ENCODE peak calls at places on chromosome 4, in six cellular contexts. Z is left lung, S is fibroblast of pulmonary artery, P is small intestine, H is retinal pigment epithelial cell, B is mucosa of descending colon. D is an unnamed sample.

GRCh38 chr4:121951570-121952110 is at the start of gene TRPC3:
- DNase-seq in S (no peak), B (peak; percentile 20), P (no peak), Z (peak; percentile 32), H (no peak), D (no peak)

GRCh38 chr4:141788169-141788915 is 152.0 kb downstream of the IL15 start:
- DNase-seq in P (no peak), Z (no peak), B (no peak), S (peak; percentile 77), H (no peak), D (no peak)

GRCh38 chr4:165656829-165657467 is 216.1 kb upstream of the TLL1 start:
- DNase-seq in H (no peak), B (no peak), Z (no peak), S (no peak), P (no peak), D (no peak)

GRCh38 chr4:150578745-150579470 is 3.0 kb upstream of the MAB21L2 start:
- DNase-seq in Z (no peak), H (no peak), S (peak; percentile 23), P (no peak), B (no peak), D (no peak)

GRCh38 chr4:113869743-113870375 is 108.3 kb upstream of the CAMK2D start:
- DNase-seq in S (peak; percentile 22), B (no peak), H (no peak), P (peak; percentile 5), Z (no peak), D (no peak)

GRCh38 chr4:69092190-69092589 is 4.1 kb upstream of the UGT2B7 start:
- DNase-seq in H (no peak), Z (no peak), B (no peak), S (peak; percentile 59), P (no peak), D (peak; percentile 38)

GRCh38 chr4:1851575-1852415 is 4.2 kb downstream of the LETM1 start:
- DNase-seq in S (no peak), H (no peak), B (peak; percentile 37), P (no peak), Z (no peak), D (no peak)

GRCh38 chr4:78971326-78971725 is 32.1 kb upstream of the PAQR3 start:
- DNase-seq in H (peak; percentile 78), S (peak; percentile 33), B (no peak), P (no peak), Z (no peak), D (no peak)

GRCh38 chr4:56768301-56768700 is 53.2 kb downstream of the SPINK2 start:
- DNase-seq in B (no peak), Z (no peak), S (no peak), H (no peak), P (peak; percentile 71), D (no peak)

GRCh38 chr4:2062168-2062807 is 3.2 kb downstream of the NAT8L start:
- DNase-seq in P (no peak), S (no peak), B (no peak), H (no peak), Z (no peak), D (no peak)

GRCh38 chr4:37648084-37648817 is 37.9 kb downstream of the RELL1 start:
- DNase-seq in H (peak; percentile 85), P (peak; percentile 96), S (peak; percentile 95), B (peak; percentile 76), Z (peak; percentile 73), D (peak; percentile 31)

GRCh38 chr4:48970471-48970921 is 15.6 kb upstream of the CWH43 start:
- DNase-seq in S (peak; percentile 33), H (no peak), Z (no peak), B (no peak), P (no peak), D (no peak)

GRCh38 chr4:24915121-24915922 is 2.5 kb upstream of the CCDC149 start:
- DNase-seq in S (peak; percentile 12), Z (no peak), P (peak; percentile 9), H (no peak), B (peak; percentile 23), D (no peak)

GRCh38 chr4:13933163-13933562 is 305.6 kb upstream of the BOD1L1 start:
- DNase-seq in B (no peak), S (peak; percentile 43), H (no peak), P (no peak), Z (no peak), D (peak; percentile 63)

GRCh38 chr4:81096566-81096965 is 66.1 kb downstream of the BMP3 start:
- DNase-seq in S (peak; percentile 3), B (no peak), P (no peak), Z (no peak), H (no peak), D (no peak)

GRCh38 chr4:20618729-20619128 is 81.5 kb upstream of the PACRGL start:
- DNase-seq in H (no peak), Z (no peak), B (no peak), P (no peak), S (no peak), D (no peak)

GRCh38 chr4:158051401-158052235 is 121.2 kb downstream of the GASK1B start:
- DNase-seq in B (peak; percentile 14), H (peak; percentile 92), S (peak; percentile 96), Z (no peak), P (no peak), D (peak; percentile 84)

GRCh38 chr4:140469806-140470733 is 28.0 kb downstream of the MGAT4D start:
- DNase-seq in S (no peak), P (no peak), B (no peak), Z (no peak), H (no peak), D (no peak)

GRCh38 chr4:24363751-24364150 is 220.6 kb downstream of the DHX15 start:
- DNase-seq in Z (no peak), P (no peak), B (no peak), H (no peak), S (no peak), D (no peak)

GRCh38 chr4:25770844-25771243 is 91.9 kb downstream of the SEL1L3 start:
- DNase-seq in H (no peak), S (peak; percentile 18), P (no peak), Z (no peak), B (no peak), D (peak; percentile 47)

GRCh38 chr4:4712800-4713528 is 146.5 kb upstream of the MSX1 start:
- DNase-seq in B (no peak), H (no peak), Z (no peak), P (no peak), S (no peak), D (no peak)

GRCh38 chr4:167622481-167623240 is 388.4 kb upstream of the SPOCK3 start:
- DNase-seq in P (peak; percentile 40), S (peak; percentile 73), B (peak; percentile 49), Z (peak; percentile 32), H (peak; percentile 7), D (peak; percentile 2)

GRCh38 chr4:7595883-7596535 is 161.3 kb upstream of the PSAPL1 start:
- DNase-seq in B (no peak), S (no peak), Z (no peak), P (no peak), H (no peak), D (no peak)

GRCh38 chr4:146182450-146182849 is 6.9 kb downstream of the LSM6 start:
- DNase-seq in H (no peak), B (no peak), P (peak; percentile 23), S (no peak), Z (no peak), D (no peak)

DNA sequence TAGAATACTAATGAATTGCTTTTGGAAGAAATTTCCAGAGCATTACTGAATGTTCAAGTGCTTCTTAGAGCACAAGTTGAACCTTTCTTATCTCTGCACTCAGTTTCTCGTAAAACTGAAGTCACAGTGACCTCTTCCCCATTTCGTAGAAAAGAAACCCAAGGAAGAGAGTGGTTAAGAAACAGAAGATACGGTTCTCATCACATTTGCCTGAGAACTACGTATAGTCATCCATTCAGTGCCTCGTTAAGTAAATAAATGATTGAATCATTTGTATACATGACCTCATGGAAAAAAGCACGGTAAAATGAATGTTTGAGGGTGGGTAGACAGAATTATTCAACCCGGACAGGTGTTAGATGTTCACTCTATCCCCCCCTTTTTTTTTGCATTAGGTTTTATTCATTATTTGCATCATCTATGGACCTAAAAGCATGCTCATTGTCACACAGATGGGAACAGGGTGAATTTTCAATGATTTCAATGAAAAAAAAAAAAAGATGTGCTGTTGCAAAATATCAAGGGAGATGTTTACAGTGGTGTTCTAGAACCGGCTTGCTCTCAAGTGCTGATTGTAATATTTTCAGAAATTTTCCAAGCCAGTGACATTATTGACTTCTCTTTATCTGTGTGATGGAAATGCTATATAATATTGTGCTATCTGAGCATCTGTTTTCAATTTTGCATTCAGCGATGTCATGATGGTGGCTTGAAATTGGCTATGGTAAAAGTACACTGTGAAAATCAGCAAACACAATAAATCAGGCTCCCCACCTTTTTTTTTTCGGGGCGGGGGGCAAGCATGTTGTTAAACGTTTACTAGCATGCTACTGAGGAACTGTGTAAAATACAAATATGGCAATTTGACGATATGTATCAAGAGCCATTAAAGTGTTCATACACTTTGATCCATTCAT is 4.3 kb downstream of the RHOH start:
- DNase-seq in H (no peak), Z (no peak), S (no peak), P (peak; percentile 61), B (no peak), D (no peak)
- H3K4me3 ChIP-seq in H (no peak overlapping the region), Z (peak overlapping the region; percentile 32), S (no peak overlapping the region), P (peak overlapping the region; percentile 18), B (no peak overlapping the region), D (no peak overlapping the region)

DNA sequence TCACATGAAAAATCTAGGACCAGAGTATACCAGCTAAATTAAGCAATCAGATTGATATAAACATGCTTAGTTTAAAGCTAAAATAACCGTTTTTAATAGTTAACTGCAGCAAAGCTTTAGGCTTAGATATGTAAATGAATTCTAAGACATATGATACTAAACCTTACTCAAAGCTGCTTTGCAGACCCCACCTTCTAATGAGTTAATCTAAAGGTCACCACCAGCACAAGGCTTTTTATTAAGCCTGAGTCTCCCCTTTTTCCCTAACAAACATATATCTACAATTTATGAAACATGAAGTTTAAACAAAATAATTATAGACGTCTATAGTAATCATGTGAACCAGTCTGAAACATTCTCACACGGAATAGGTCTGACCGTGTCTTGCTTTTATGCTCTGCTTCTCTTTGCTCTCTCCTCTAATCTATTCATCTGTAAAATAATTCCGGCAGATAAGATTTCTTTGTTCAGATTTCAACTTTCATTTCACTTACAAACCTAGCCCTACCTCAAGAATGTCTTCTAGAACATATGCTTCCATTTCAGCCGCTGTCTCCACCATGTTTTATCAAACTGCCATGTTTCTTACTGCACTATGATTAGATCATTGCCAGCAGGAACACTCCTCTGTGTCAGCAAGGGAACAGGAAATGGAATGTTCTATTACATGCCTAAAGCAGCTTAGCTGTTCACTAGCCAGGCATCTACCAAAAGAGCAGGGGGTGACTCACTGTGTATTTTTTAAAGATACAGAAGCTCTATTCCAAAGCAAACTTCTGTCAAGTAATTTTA is 35.9 kb downstream of the ANKRD17 start:
- DNase-seq in B (peak; percentile 78), S (peak; percentile 97), H (peak; percentile 91), Z (peak; percentile 44), P (peak; percentile 91), D (peak; percentile 88)
- H3K4me3 ChIP-seq in B (no peak overlapping the region), S (peak overlapping the region; percentile 75), H (peak overlapping the region; percentile 86), Z (peak overlapping the region; percentile 44), P (peak overlapping the region; percentile 52), D (peak overlapping the region; percentile 65)

DNA sequence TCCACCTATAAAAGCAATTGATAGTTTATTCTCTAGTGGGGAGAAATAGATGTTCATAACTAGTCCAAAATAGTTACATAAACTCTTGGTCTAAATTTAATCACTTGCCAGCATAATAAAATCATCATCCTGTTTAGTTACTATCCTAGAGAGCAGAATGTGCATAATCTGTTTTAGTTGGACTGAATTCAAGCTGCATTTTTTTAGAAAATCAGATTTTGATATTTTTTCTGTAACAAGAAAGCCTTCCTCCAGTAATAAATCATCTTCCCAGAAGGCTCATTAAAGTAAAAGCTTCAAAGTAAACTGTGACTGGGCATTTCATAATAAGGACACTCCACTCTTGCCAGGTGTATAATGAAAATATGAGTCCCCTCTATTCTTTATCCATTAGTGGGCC is 453.1 kb downstream of the TRAM1L1 start:
- DNase-seq in S (no peak), B (no peak), Z (no peak), H (peak; percentile 12), P (no peak), D (no peak)
- H3K4me3 ChIP-seq in S (no peak overlapping the region), B (no peak overlapping the region), Z (no peak overlapping the region), H (no peak overlapping the region), P (no peak overlapping the region), D (no peak overlapping the region)

GRCh38 chr4:84496356-84497219 is 2.5 kb downstream of the NKX6-1 start:
- DNase-seq in S (peak; percentile 23), B (no peak), H (no peak), Z (no peak), P (no peak), D (no peak)
- H3K4me3 ChIP-seq in S (no peak overlapping the region), B (no peak overlapping the region), H (no peak overlapping the region), Z (no peak overlapping the region), P (no peak overlapping the region), D (no peak overlapping the region)